ENCODE peak calls at places on chromosomes 11 and 22, in eight cellular contexts. C, D, S, H, M, Y, Q and A are unnamed samples.

GRCh38 chr11:93517611-93518010 is 25.6 kb downstream of the SMCO4 start:
- DNase-seq in C (no peak), D (no peak), S (no peak), H (no peak), M (no peak), Y (no peak), Q (no peak), A (no peak)

GRCh38 chr11:28117712-28118111 is 9.5 kb downstream of the METTL15 start:
- DNase-seq in C (no peak), D (no peak), S (no peak), H (no peak), M (no peak), Y (no peak), Q (no peak), A (no peak)

GRCh38 chr11:36023922-36024321 is 80.1 kb downstream of the LDLRAD3 start:
- DNase-seq in C (no peak), D (peak), S (no peak), H (peak), M (no peak), Y (peak), Q (no peak), A (peak)

GRCh38 chr11:110022548-110022947 is 70.6 kb upstream of the ZC3H12C start:
- DNase-seq in C (no peak), D (no peak), S (no peak), H (peak), M (no peak), Y (peak), Q (no peak), A (no peak)

GRCh38 chr11:45806072-45806933 is 1.4 kb downstream of the SLC35C1 start:
- DNase-seq in C (peak), D (no peak), S (no peak), H (no peak), M (no peak), Y (no peak), Q (no peak), A (no peak)

GRCh38 chr22:48037618-48038017 is 1275.2 kb downstream of the TBC1D22A start:
- DNase-seq in C (no peak), D (no peak), S (no peak), H (no peak), M (no peak), Y (no peak), Q (no peak), A (no peak)

GRCh38 chr11:55967914-55968313 is 1.8 kb downstream of the OR10AG1 start:
- DNase-seq in C (no peak), D (no peak), S (no peak), H (no peak), M (no peak), Y (no peak), Q (no peak), A (no peak)

GRCh38 chr22:46081831-46082210 is 68.5 kb upstream of the PPARA start:
- DNase-seq in C (peak), D (no peak), S (no peak), H (peak), M (peak), Y (no peak), Q (no peak), A (no peak)

GRCh38 chr11:31817054-31817620 is 6.0 kb upstream of the PAX6 start:
- DNase-seq in C (no peak), D (no peak), S (no peak), H (no peak), M (peak), Y (no peak), Q (no peak), A (no peak)

GRCh38 chr11:110892741-110893285 is 180.6 kb upstream of the ARHGAP20 start:
- DNase-seq in C (no peak), D (no peak), S (no peak), H (peak), M (no peak), Y (no peak), Q (no peak), A (no peak)

GRCh38 chr11:35893796-35894475 is 49.9 kb upstream of the LDLRAD3 start:
- DNase-seq in C (no peak), D (peak), S (no peak), H (no peak), M (no peak), Y (peak), Q (no peak), A (no peak)

GRCh38 chr11:12808519-12808918 is 134.3 kb downstream of the TEAD1 start:
- DNase-seq in C (no peak), D (peak), S (no peak), H (peak), M (no peak), Y (peak), Q (no peak), A (peak)

GRCh38 chr11:77198440-77198849 is 70.4 kb downstream of the MYO7A start:
- DNase-seq in C (no peak), D (peak), S (no peak), H (no peak), M (peak), Y (no peak), Q (peak), A (peak)

GRCh38 chr11:33375236-33375635 is 118.1 kb downstream of the HIPK3 start:
- DNase-seq in C (no peak), D (no peak), S (no peak), H (no peak), M (no peak), Y (no peak), Q (no peak), A (no peak)
- H3K4me3 ChIP-seq in C (peak), D (peak), S (peak), H (peak), M (no peak), Y (peak), Q (no peak), A (peak)

GRCh38 chr11:57562596-57562995 is 4.9 kb downstream of the UBE2L6 start:
- DNase-seq in C (no peak), D (no peak), S (no peak), H (no peak), M (no peak), Y (no peak), Q (no peak), A (no peak)
- TF ChIP-seq CTCF in C (no peak), D (no peak), S (no peak), H (no peak), M (no peak), Y (no peak), Q (no peak), A (no peak)

GRCh38 chr11:42625757-42626156 is 686.0 kb upstream of the API5 start:
- DNase-seq in C (no peak), D (no peak), S (no peak), H (no peak), M (no peak), Y (no peak), Q (no peak), A (no peak)
- H3K4me3 ChIP-seq in C (no peak), D (no peak), S (no peak), H (no peak), M (no peak), Y (no peak), Q (no peak), A (no peak)

GRCh38 chr11:134098566-134099184 is 29.8 kb downstream of the JAM3 start:
- DNase-seq in C (no peak), D (no peak), S (no peak), H (no peak), M (no peak), Y (no peak), Q (peak), A (peak)
- TF ChIP-seq CTCF in C (no peak), D (peak), S (no peak), H (peak), M (no peak), Y (no peak), Q (peak), A (peak)

GRCh38 chr11:128511712-128512111 is 75.6 kb downstream of the ETS1 start:
- DNase-seq in C (no peak), D (peak), S (no peak), H (peak), M (no peak), Y (no peak), Q (no peak), A (peak)
- H3K4me3 ChIP-seq in C (peak), D (no peak), S (peak), H (no peak), M (peak), Y (no peak), Q (no peak), A (no peak)

GRCh38 chr22:49150801-49151221 is 676.9 kb downstream of the BRD1 start:
- DNase-seq in C (no peak), D (no peak), S (no peak), H (no peak), M (peak), Y (no peak), Q (no peak), A (no peak)

GRCh38 chr22:49147617-49148175 is 680.0 kb downstream of the BRD1 start:
- DNase-seq in C (no peak), D (no peak), S (no peak), H (no peak), M (peak), Y (no peak), Q (no peak), A (no peak)

GRCh38 chr22:49147171-49147570 is 680.5 kb downstream of the BRD1 start:
- DNase-seq in C (no peak), D (no peak), S (no peak), H (no peak), M (no peak), Y (no peak), Q (no peak), A (no peak)

GRCh38 chr22:49149721-49150608 is 677.7 kb downstream of the BRD1 start:
- DNase-seq in C (no peak), D (no peak), S (no peak), H (no peak), M (peak), Y (no peak), Q (no peak), A (no peak)

DNA sequence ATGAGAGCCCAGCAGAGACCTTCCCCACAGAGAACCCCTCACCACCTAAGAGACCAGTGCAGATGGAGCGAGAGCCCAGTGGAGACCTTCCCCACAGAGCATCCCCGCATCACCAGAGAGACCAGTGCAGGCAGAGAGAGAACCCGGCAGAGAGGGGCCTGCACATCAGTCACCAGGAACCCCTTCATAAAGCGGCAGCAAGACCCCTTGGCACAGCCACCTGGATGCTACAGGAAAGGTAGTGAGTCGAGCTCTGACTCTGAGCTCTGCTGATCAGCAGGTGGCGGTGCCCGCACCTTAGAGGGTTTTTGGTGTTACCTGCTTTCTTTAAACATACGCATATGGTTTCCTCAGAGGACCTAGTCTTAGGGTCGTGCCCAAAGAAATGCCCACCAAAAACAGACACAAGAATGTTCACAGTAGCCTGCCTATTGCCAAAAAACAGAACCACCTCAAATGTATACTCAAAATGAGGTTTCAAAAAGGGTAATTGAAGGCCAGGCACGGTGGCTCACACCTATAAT is 678.7 kb downstream of the BRD1 start:
- DNase-seq in C (no peak), D (no peak), S (no peak), H (no peak), M (no peak), Y (no peak), Q (no peak), A (no peak)
- TF ChIP-seq CTCF in C (no peak), D (no peak), S (no peak), H (no peak), M (no peak), Y (no peak), Q (no peak), A (no peak)

GRCh38 chr11:67647471-67647870 is 3.1 kb downstream of the ACY3 start:
- DNase-seq in C (no peak), D (no peak), S (no peak), H (no peak), M (no peak), Y (no peak), Q (no peak), A (no peak)

GRCh38 chr11:67648796-67649613 is 1.5 kb downstream of the ACY3 start:
- DNase-seq in C (no peak), D (no peak), S (no peak), H (no peak), M (peak), Y (no peak), Q (peak), A (no peak)

GRCh38 chr11:67648140-67648795 is 2.3 kb downstream of the ACY3 start:
- DNase-seq in C (no peak), D (no peak), S (no peak), H (no peak), M (peak), Y (no peak), Q (peak), A (no peak)

GRCh38 chr11:67651976-67652895 is 1.7 kb upstream of the ACY3 start:
- DNase-seq in C (no peak), D (no peak), S (no peak), H (peak), M (peak), Y (no peak), Q (no peak), A (no peak)

GRCh38 chr11:67649634-67650540 is 643 bp downstream of the ACY3 start:
- DNase-seq in C (no peak), D (no peak), S (no peak), H (no peak), M (no peak), Y (no peak), Q (no peak), A (no peak)
- H3K4me3 ChIP-seq in C (peak), D (no peak), S (peak), H (no peak), M (peak), Y (no peak), Q (peak), A (no peak)